ENCODE peak calls at places on chromosomes 12 and 14, in four cellular contexts. One of them, this sample, is unnamed.
A peak's percentile ranks its signal among the peaks of the same experiment; 100 is the strongest.

GRCh38 chr12:53201639-53202038 is 5.4 kb downstream of the ITGB7 start:
- DNase-seq in WTC11: no peak
- DNase-seq in GM12878: no peak
- DNase-seq in K562: no peak
- DNase-seq in this sample: no peak

GRCh38 chr12:49061157-49061650 is 610 bp upstream of the KMT2D start:
- DNase-seq in WTC11: no peak
- DNase-seq in GM12878: no peak
- DNase-seq in K562: no peak
- DNase-seq in this sample: no peak

GRCh38 chr14:74505831-74506230 is 12.3 kb downstream of the ISCA2 start:
- DNase-seq in WTC11: no peak
- DNase-seq in GM12878: no peak
- DNase-seq in K562: no peak
- DNase-seq in this sample: no peak

GRCh38 chr14:26276757-26277156 is 321.1 kb downstream of the NOVA1 start:
- DNase-seq in WTC11: peak; percentile 38
- DNase-seq in GM12878: no peak
- DNase-seq in K562: no peak
- DNase-seq in this sample: no peak

GRCh38 chr12:102120564-102120873 is 536 bp downstream of the PARPBP start:
- DNase-seq in WTC11: no peak
- DNase-seq in GM12878: no peak
- DNase-seq in K562: no peak
- DNase-seq in this sample: peak; percentile 5

GRCh38 chr14:32596390-32596789 is 267.3 kb downstream of the AKAP6 start:
- DNase-seq in WTC11: no peak
- DNase-seq in GM12878: no peak
- DNase-seq in K562: no peak
- DNase-seq in this sample: no peak

GRCh38 chr12:53938276-53939140 is at the start of gene HOXC13:
- DNase-seq in WTC11: peak; percentile 99
- DNase-seq in GM12878: no peak
- DNase-seq in K562: peak; percentile 96
- DNase-seq in this sample: peak; percentile 86

GRCh38 chr14:44912041-44912869 is 49.5 kb downstream of the KLHL28 start:
- DNase-seq in WTC11: peak; percentile 31
- DNase-seq in GM12878: no peak
- DNase-seq in K562: no peak
- DNase-seq in this sample: peak; percentile 34

GRCh38 chr14:41285193-41285748 is 321.4 kb upstream of the LRFN5 start:
- DNase-seq in WTC11: peak; percentile 41
- DNase-seq in GM12878: no peak
- DNase-seq in K562: peak; percentile 16
- DNase-seq in this sample: no peak

GRCh38 chr14:78701246-78701645 is 531.1 kb downstream of the NRXN3 start:
- DNase-seq in WTC11: no peak
- DNase-seq in GM12878: no peak
- DNase-seq in K562: no peak
- DNase-seq in this sample: no peak

GRCh38 chr14:63438065-63438757 is 105.0 kb downstream of the PPP2R5E start:
- DNase-seq in WTC11: no peak
- DNase-seq in GM12878: no peak
- DNase-seq in K562: peak; percentile 14
- DNase-seq in this sample: peak; percentile 71

GRCh38 chr14:59500732-59501131 is 16.4 kb downstream of the JKAMP start:
- DNase-seq in WTC11: no peak
- DNase-seq in GM12878: no peak
- DNase-seq in K562: no peak
- DNase-seq in this sample: no peak

GRCh38 chr14:74568380-74568649 is 43.7 kb downstream of the LTBP2 start:
- DNase-seq in WTC11: no peak
- DNase-seq in GM12878: no peak
- DNase-seq in K562: no peak
- DNase-seq in this sample: no peak

GRCh38 chr12:75585309-75585708 is 73.9 kb upstream of the KRR1 start:
- DNase-seq in WTC11: no peak
- DNase-seq in GM12878: no peak
- DNase-seq in K562: no peak
- DNase-seq in this sample: no peak

DNA sequence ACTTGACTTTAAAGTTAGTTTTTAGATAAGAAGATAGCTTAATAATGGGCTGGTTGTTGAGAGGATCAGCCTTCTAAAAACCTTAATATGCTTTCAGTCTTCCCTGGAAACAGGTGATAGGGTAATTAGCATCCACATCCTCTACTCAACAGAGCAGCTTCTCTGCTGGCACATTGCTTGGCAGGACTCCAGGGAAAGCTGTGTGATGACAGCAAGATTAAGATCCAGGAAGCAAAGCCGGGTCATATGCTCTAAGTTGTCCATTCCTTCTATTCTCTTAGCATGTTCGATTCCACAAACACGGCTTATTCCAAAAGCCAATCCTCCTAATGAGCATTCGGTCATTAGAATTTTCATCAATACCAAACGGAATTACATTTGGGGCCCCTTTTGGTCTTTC is 87.0 kb downstream of the HMGA2 start:
- DNase-seq in WTC11: no peak
- DNase-seq in GM12878: no peak
- DNase-seq in K562: no peak
- DNase-seq in this sample: no peak
- TF ChIP-seq USF1 in WTC11: no peak
- TF ChIP-seq USF1 in GM12878: no peak
- TF ChIP-seq USF1 in K562: no peak
- TF ChIP-seq USF1 in this sample: no peak

GRCh38 chr14:51999084-51999483 is 9.7 kb downstream of the RTRAF start:
- DNase-seq in WTC11: no peak
- DNase-seq in GM12878: no peak
- DNase-seq in K562: no peak
- DNase-seq in this sample: no peak
- TF ChIP-seq USF1 in WTC11: no peak
- TF ChIP-seq USF1 in GM12878: no peak
- TF ChIP-seq USF1 in K562: no peak
- TF ChIP-seq USF1 in this sample: no peak

GRCh38 chr12:109581856-109582255 is 8.3 kb downstream of the MVK start:
- DNase-seq in WTC11: no peak
- DNase-seq in GM12878: no peak
- DNase-seq in K562: peak; percentile 13
- DNase-seq in this sample: no peak
- TF ChIP-seq USF1 in WTC11: no peak
- TF ChIP-seq USF1 in GM12878: no peak
- TF ChIP-seq USF1 in K562: no peak
- TF ChIP-seq USF1 in this sample: no peak

GRCh38 chr12:12537421-12537820 is 25.2 kb downstream of the DUSP16 start:
- DNase-seq in WTC11: no peak
- DNase-seq in GM12878: no peak
- DNase-seq in K562: no peak
- DNase-seq in this sample: no peak
- TF ChIP-seq USF1 in WTC11: no peak
- TF ChIP-seq USF1 in GM12878: no peak
- TF ChIP-seq USF1 in K562: no peak
- TF ChIP-seq USF1 in this sample: no peak

GRCh38 chr12:120649442-120650248 is 9.2 kb downstream of the CABP1 start:
- DNase-seq in WTC11: peak; percentile 28
- DNase-seq in GM12878: no peak
- DNase-seq in K562: no peak
- DNase-seq in this sample: peak; percentile 78
- TF ChIP-seq USF1 in WTC11: no peak
- TF ChIP-seq USF1 in GM12878: no peak
- TF ChIP-seq USF1 in K562: no peak
- TF ChIP-seq USF1 in this sample: no peak

DNA sequence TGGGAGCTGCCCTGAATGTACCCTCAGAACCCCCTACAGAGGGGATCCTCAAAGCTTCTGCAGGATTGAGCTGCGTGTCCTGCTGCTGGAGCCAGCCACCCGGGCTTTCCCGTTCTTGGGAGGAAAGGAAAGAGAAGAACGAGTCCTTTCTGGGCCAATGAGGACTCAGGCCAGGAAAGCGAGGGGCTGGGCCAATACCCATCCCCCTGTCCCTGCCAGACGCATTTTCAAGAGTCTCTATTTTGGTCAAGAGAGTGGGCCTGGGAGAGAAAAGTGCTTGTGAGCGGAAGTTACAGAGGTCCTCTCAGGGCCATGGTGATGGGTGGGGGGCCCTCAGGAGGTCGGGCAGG is 325.4 kb upstream of the DIO3 start:
- DNase-seq in WTC11: no peak
- DNase-seq in GM12878: no peak
- DNase-seq in K562: no peak
- DNase-seq in this sample: no peak
- TF ChIP-seq USF1 in WTC11: no peak
- TF ChIP-seq USF1 in GM12878: no peak
- TF ChIP-seq USF1 in K562: no peak
- TF ChIP-seq USF1 in this sample: no peak

GRCh38 chr14:39451811-39452210 is 19.6 kb upstream of the FBXO33 start:
- DNase-seq in WTC11: no peak
- DNase-seq in GM12878: no peak
- DNase-seq in K562: no peak
- DNase-seq in this sample: no peak
- TF ChIP-seq USF1 in WTC11: no peak
- TF ChIP-seq USF1 in GM12878: no peak
- TF ChIP-seq USF1 in K562: no peak
- TF ChIP-seq USF1 in this sample: no peak

GRCh38 chr14:80356413-80356812 is 145.1 kb upstream of the DIO2 start:
- DNase-seq in WTC11: peak; percentile 13
- DNase-seq in GM12878: no peak
- DNase-seq in K562: no peak
- DNase-seq in this sample: peak; percentile 6
- TF ChIP-seq USF1 in WTC11: no peak
- TF ChIP-seq USF1 in GM12878: no peak
- TF ChIP-seq USF1 in K562: no peak
- TF ChIP-seq USF1 in this sample: no peak

GRCh38 chr12:23063206-23063605 is 438.2 kb downstream of the ETNK1 start:
- DNase-seq in WTC11: no peak
- DNase-seq in GM12878: no peak
- DNase-seq in K562: no peak
- DNase-seq in this sample: no peak

GRCh38 chr12:23060161-23060560 is 435.2 kb downstream of the ETNK1 start:
- DNase-seq in WTC11: no peak
- DNase-seq in GM12878: no peak
- DNase-seq in K562: no peak
- DNase-seq in this sample: no peak

GRCh38 chr12:23066095-23066494 is 441.1 kb downstream of the ETNK1 start:
- DNase-seq in WTC11: no peak
- DNase-seq in GM12878: no peak
- DNase-seq in K562: no peak
- DNase-seq in this sample: no peak
- TF ChIP-seq USF1 in WTC11: no peak
- TF ChIP-seq USF1 in GM12878: no peak
- TF ChIP-seq USF1 in K562: no peak
- TF ChIP-seq USF1 in this sample: no peak

GRCh38 chr12:94707892-94708291 is 57.5 kb upstream of the TMCC3 start:
- DNase-seq in WTC11: no peak
- DNase-seq in GM12878: no peak
- DNase-seq in K562: no peak
- DNase-seq in this sample: no peak

GRCh38 chr12:94706250-94706661 is 55.9 kb upstream of the TMCC3 start:
- DNase-seq in WTC11: no peak
- DNase-seq in GM12878: peak; percentile 55
- DNase-seq in K562: no peak
- DNase-seq in this sample: no peak

GRCh38 chr12:94712852-94713545 is 62.6 kb upstream of the TMCC3 start:
- DNase-seq in WTC11: no peak
- DNase-seq in GM12878: no peak
- DNase-seq in K562: no peak
- DNase-seq in this sample: peak; percentile 23

GRCh38 chr12:94714378-94714777 is 64.0 kb upstream of the TMCC3 start:
- DNase-seq in WTC11: no peak
- DNase-seq in GM12878: no peak
- DNase-seq in K562: no peak
- DNase-seq in this sample: no peak

GRCh38 chr12:94710933-94711332 is 60.6 kb upstream of the TMCC3 start:
- DNase-seq in WTC11: peak; percentile 49
- DNase-seq in GM12878: no peak
- DNase-seq in K562: peak; percentile 27
- DNase-seq in this sample: peak; percentile 36
- TF ChIP-seq USF1 in WTC11: no peak
- TF ChIP-seq USF1 in GM12878: no peak
- TF ChIP-seq USF1 in K562: no peak
- TF ChIP-seq USF1 in this sample: no peak

This sample was measured in SK-N-SH.